ENCODE peak calls at places on chromosomes 1 and 21, in four cellular contexts. S is stimulated activated CD4-positive, alpha-beta T cell treated with anti-CD3 and anti-CD28 coated beads, Interleukin-2, amount 100 ng/mL, for 48 hours; N is CD4-positive, alpha-beta T cell; W is fibroblast of pulmonary artery. E is an unnamed sample.

GRCh38 chr1:89670168-89670567 is 37.2 kb downstream of the LRRC8C start:
- DNase-seq in W (peak), N (no peak), S (no peak), E (no peak)

GRCh38 chr1:201880928-201881571 is 7.6 kb upstream of the SHISA4 start:
- DNase-seq in N (no peak), W (no peak), S (no peak), E (no peak)

GRCh38 chr21:46322351-46323226 is 1.1 kb downstream of the C21orf58 start:
- DNase-seq in S (peak), W (peak), N (no peak), E (peak)

GRCh38 chr1:154856049-154856448 is 14.0 kb downstream of the KCNN3 start:
- DNase-seq in W (no peak), N (no peak), S (no peak), E (no peak)

GRCh38 chr1:78676347-78676982 is 26.8 kb downstream of the IFI44 start:
- DNase-seq in S (peak), W (peak), N (peak), E (no peak)

GRCh38 chr1:93678491-93678890 is 3.1 kb downstream of the BCAR3 start:
- DNase-seq in N (no peak), W (no peak), S (no peak), E (no peak)

GRCh38 chr1:84742653-84743052 is 52.4 kb upstream of the SSX2IP start:
- DNase-seq in N (no peak), W (no peak), S (no peak), E (no peak)

GRCh38 chr21:34270406-34270805 is 93.4 kb upstream of the KCNE2 start:
- DNase-seq in S (no peak), W (no peak), N (no peak), E (no peak)

GRCh38 chr1:93728480-93729131 is 47.0 kb upstream of the BCAR3 start:
- DNase-seq in S (no peak), W (no peak), N (no peak), E (no peak)

GRCh38 chr21:42654179-42654912 is 925 bp downstream of the PDE9A start:
- DNase-seq in W (no peak), N (no peak), S (no peak), E (no peak)

GRCh38 chr1:9292361-9293240 is at the start of gene SPSB1:
- DNase-seq in W (peak), S (peak), N (peak), E (peak)

GRCh38 chr1:151924691-151925587 is 15.6 kb upstream of the THEM4 start:
- DNase-seq in N (no peak), W (no peak), S (no peak), E (no peak)

GRCh38 chr1:75035536-75035935 is 98.7 kb upstream of the LHX8 start:
- DNase-seq in W (no peak), N (no peak), S (no peak), E (no peak)

GRCh38 chr1:44640178-44640865 is 34.0 kb downstream of the TMEM53 start:
- DNase-seq in N (no peak), W (no peak), S (no peak), E (no peak)

GRCh38 chr1:234111458-234112142 is 207.1 kb downstream of the SLC35F3 start:
- DNase-seq in W (peak), S (no peak), N (no peak), E (no peak)

GRCh38 chr1:33500547-33500946 is 28.1 kb downstream of the ZSCAN20 start:
- DNase-seq in S (no peak), N (no peak), W (no peak), E (no peak)

GRCh38 chr1:43766086-43766784 is 58.9 kb downstream of the ST3GAL3 start:
- DNase-seq in N (no peak), S (no peak), W (no peak), E (no peak)